ENCODE peak calls at places on chromosomes 7 and 10, in five cellular contexts. Q, P, M, A and U are unnamed samples.

GRCh38 chr7:27066148-27066547 is 29.7 kb downstream of the HOXA1 start:
- DNase-seq in Q (no peak), P (no peak), M (peak; percentile 52), A (peak; percentile 83), U (no peak)

GRCh38 chr7:71326596-71326995 is 194.7 kb downstream of the GALNT17 start:
- DNase-seq in Q (no peak), P (no peak), M (no peak), A (no peak), U (no peak)

GRCh38 chr10:79056736-79057391 is 11.9 kb upstream of the ZMIZ1 start:
- DNase-seq in Q (no peak), P (no peak), M (no peak), A (no peak), U (peak; percentile 22)

GRCh38 chr7:37089972-37090371 is 358.7 kb downstream of the ELMO1 start:
- DNase-seq in Q (no peak), P (no peak), M (no peak), A (no peak), U (no peak)

GRCh38 chr7:101159696-101160674 is 5.4 kb downstream of the VGF start:
- DNase-seq in Q (no peak), P (no peak), M (no peak), A (peak; percentile 79), U (peak; percentile 97)

GRCh38 chr7:23468721-23469149 is 1.6 kb downstream of the IGF2BP3 start:
- DNase-seq in Q (peak; percentile 13), P (no peak), M (no peak), A (peak; percentile 48), U (no peak)

GRCh38 chr10:77247076-77247561 is 390.5 kb downstream of the KCNMA1 start:
- DNase-seq in Q (no peak), P (no peak), M (no peak), A (peak; percentile 10), U (peak; percentile 17)

GRCh38 chr10:115992554-115992953 is 280.5 kb downstream of the GFRA1 start:
- DNase-seq in Q (no peak), P (no peak), M (no peak), A (no peak), U (no peak)

GRCh38 chr7:145959981-145960380 is 156.6 kb upstream of the CNTNAP2 start:
- DNase-seq in Q (no peak), P (no peak), M (no peak), A (no peak), U (no peak)